ENCODE peak calls at places on chromosomes 13 and 19, in four cellular contexts. G is SK-N-SH, V is substantia nigra, B is heart right ventricle. O is an unnamed sample.

GRCh38 chr13:35475960-35476943 is at the start of gene MAB21L1:
- DNase-seq in B (no peak), G (peak), V (no peak), O (peak)

GRCh38 chr19:50975766-50976165 is 6.4 kb upstream of the KLK6 start:
- DNase-seq in V (no peak), G (no peak), B (no peak), O (no peak)

GRCh38 chr13:100536643-100537180 is 51.9 kb downstream of the GGACT start:
- DNase-seq in V (no peak), G (no peak), B (no peak), O (no peak)

GRCh38 chr19:36151144-36152051 is 849 bp downstream of the COX7A1 start:
- DNase-seq in G (no peak), B (peak), V (no peak), O (no peak)

GRCh38 chr19:7421941-7422744 is 66.7 kb downstream of the PEX11G start:
- DNase-seq in V (no peak), G (no peak), B (no peak), O (no peak)

GRCh38 chr19:50646074-50646807 is 3.0 kb upstream of the C19orf81 start:
- DNase-seq in V (no peak), B (no peak), G (no peak), O (no peak)

GRCh38 chr19:4454621-4454951 is 3.0 kb downstream of the UBXN6 start:
- DNase-seq in V (no peak), B (no peak), G (no peak), O (no peak)

GRCh38 chr19:306151-306900 is 15.1 kb upstream of the PLPP2 start:
- DNase-seq in B (no peak), G (peak), V (no peak), O (no peak)

GRCh38 chr13:76830805-76831204 is 55.4 kb downstream of the KCTD12 start:
- DNase-seq in G (no peak), V (no peak), B (no peak), O (no peak)

GRCh38 chr13:41029629-41030028 is 10.5 kb upstream of the ELF1 start:
- DNase-seq in V (no peak), G (no peak), B (no peak), O (no peak)

GRCh38 chr19:37098570-37098969 is 20.3 kb downstream of the ZNF420 start:
- DNase-seq in G (no peak), B (no peak), V (no peak), O (no peak)

GRCh38 chr19:17243854-17244617 is 1.7 kb downstream of the NR2F6 start:
- DNase-seq in G (peak), V (no peak), B (peak), O (peak)

GRCh38 chr13:37446503-37446902 is 152.1 kb downstream of the POSTN start:
- DNase-seq in V (no peak), G (no peak), B (no peak), O (no peak)

GRCh38 chr19:23436318-23436717 is 41.0 kb upstream of the ZNF91 start:
- DNase-seq in G (no peak), B (no peak), V (no peak), O (no peak)

GRCh38 chr19:49335071-49335783 is at the start of gene CD37:
- DNase-seq in G (no peak), V (no peak), B (no peak), O (no peak)

GRCh38 chr19:55418185-55418584 is 10.6 kb upstream of the UBE2S start:
- DNase-seq in B (peak), V (no peak), G (peak), O (peak)

GRCh38 chr19:39106201-39106600 is 19.4 kb upstream of the PAK4 start:
- DNase-seq in B (no peak), G (no peak), V (no peak), O (no peak)

GRCh38 chr13:33349314-33349995 is 63.9 kb upstream of the STARD13 start:
- DNase-seq in G (no peak), V (no peak), B (peak), O (peak)